ENCODE peak calls at places on chromosomes 13 and 19, in seven cellular contexts. I is pancreas, M is AG09309, S is nephron progenitor cell, B is endothelial cell, J is Calu3, W is left ventricle myocardium inferior. A is an unnamed sample.

GRCh38 chr19:16143399-16144215 is at the start of gene HSH2D:
- DNase-seq in I (peak), M (no peak), S (no peak), B (no peak), J (peak), W (peak), A (peak)

GRCh38 chr19:58522709-58523108 is 3.1 kb upstream of the ZBTB45 start:
- DNase-seq in I (no peak), M (no peak), S (no peak), B (no peak), J (no peak), W (no peak), A (no peak)

GRCh38 chr19:39355253-39355652 is 13.0 kb downstream of the SAMD4B start:
- DNase-seq in I (no peak), M (no peak), S (no peak), B (no peak), J (no peak), W (no peak), A (no peak)

GRCh38 chr19:48417436-48417835 is 24.0 kb downstream of the GRIN2D start:
- DNase-seq in I (no peak), M (no peak), S (no peak), B (no peak), J (no peak), W (no peak), A (no peak)

GRCh38 chr19:24032651-24033050 is 54.3 kb upstream of the ZNF254 start:
- DNase-seq in I (no peak), M (no peak), S (no peak), B (no peak), J (no peak), W (no peak), A (no peak)

GRCh38 chr13:99056381-99057014 is 78.6 kb upstream of the DOCK9 start:
- DNase-seq in I (no peak), M (no peak), S (no peak), B (no peak), J (no peak), W (no peak), A (no peak)

GRCh38 chr13:45500492-45501174 is 35.9 kb downstream of the COG3 start:
- DNase-seq in I (no peak), M (peak), S (no peak), B (no peak), J (peak), W (no peak), A (no peak)

GRCh38 chr19:51621178-51621577 is 9.0 kb downstream of the SIGLEC5 start:
- DNase-seq in I (no peak), M (no peak), S (no peak), B (no peak), J (no peak), W (no peak), A (no peak)

GRCh38 chr19:56314018-56314583 is 538 bp downstream of the ZSCAN5A start:
- DNase-seq in I (no peak), M (no peak), S (no peak), B (no peak), J (peak), W (no peak), A (no peak)

GRCh38 chr13:111662895-111663294 is 342.5 kb downstream of the TEX29 start:
- DNase-seq in I (no peak), M (no peak), S (no peak), B (no peak), J (no peak), W (no peak), A (no peak)

GRCh38 chr13:62360609-62361008 is 945.0 kb upstream of the PCDH20 start:
- DNase-seq in I (no peak), M (no peak), S (no peak), B (no peak), J (no peak), W (no peak), A (no peak)

GRCh38 chr13:44159633-44160279 is 213.9 kb upstream of the SERP2 start:
- DNase-seq in I (no peak), M (no peak), S (no peak), B (no peak), J (no peak), W (no peak), A (peak)

GRCh38 chr19:17642656-17643055 is 45.5 kb downstream of the UNC13A start:
- DNase-seq in I (no peak), M (no peak), S (no peak), B (no peak), J (no peak), W (no peak), A (no peak)

GRCh38 chr13:59464926-59465325 is 698.8 kb downstream of the DIAPH3 start:
- DNase-seq in I (no peak), M (no peak), S (no peak), B (no peak), J (no peak), W (no peak), A (no peak)

GRCh38 chr19:13817615-13818371 is 22.6 kb downstream of the ZSWIM4 start:
- DNase-seq in I (peak), M (no peak), S (peak), B (peak), J (no peak), W (no peak), A (peak)

GRCh38 chr13:68608147-68608546 is 1378.0 kb upstream of the PCDH9 start:
- DNase-seq in I (no peak), M (no peak), S (no peak), B (no peak), J (no peak), W (no peak), A (no peak)

GRCh38 chr19:18995804-18996241 is 37.5 kb downstream of the SUGP2 start:
- DNase-seq in I (no peak), M (peak), S (peak), B (peak), J (peak), W (peak), A (peak)

GRCh38 chr13:33968520-33969507 is 150.9 kb downstream of the RFC3 start:
- DNase-seq in I (no peak), M (no peak), S (no peak), B (no peak), J (no peak), W (no peak), A (no peak)

GRCh38 chr13:94173312-94173854 is 306.1 kb downstream of the DCT start:
- DNase-seq in I (no peak), M (no peak), S (no peak), B (no peak), J (no peak), W (no peak), A (no peak)

GRCh38 chr19:41877490-41877876 is 404 bp downstream of the CD79A start:
- DNase-seq in I (no peak), M (no peak), S (no peak), B (no peak), J (no peak), W (no peak), A (no peak)

GRCh38 chr19:48123907-48124675 is 13.5 kb upstream of the PLA2G4C start:
- DNase-seq in I (no peak), M (peak), S (no peak), B (no peak), J (peak), W (no peak), A (no peak)

GRCh38 chr19:35977446-35978222 is 17.4 kb upstream of the SDHAF1 start:
- DNase-seq in I (no peak), M (no peak), S (no peak), B (peak), J (peak), W (no peak), A (no peak)

GRCh38 chr19:19342086-19343015 is 21.7 kb downstream of the MAU2 start:
- DNase-seq in I (peak), M (no peak), S (peak), B (peak), J (peak), W (peak), A (peak)

GRCh38 chr13:39036212-39036611 is 1.7 kb downstream of the PROSER1 start:
- DNase-seq in I (no peak), M (no peak), S (no peak), B (no peak), J (no peak), W (no peak), A (no peak)

GRCh38 chr13:18948664-18949488 is 232.7 kb downstream of the TUBA3C start:
- DNase-seq in I (no peak), M (no peak), S (no peak), B (no peak), J (no peak), W (no peak), A (no peak)

GRCh38 chr13:99227909-99228688 is 27.4 kb downstream of the UBAC2 start:
- DNase-seq in I (no peak), M (no peak), S (no peak), B (no peak), J (no peak), W (no peak), A (no peak)

GRCh38 chr13:27355894-27356293 is 68.5 kb upstream of the GTF3A start:
- DNase-seq in I (no peak), M (no peak), S (peak), B (no peak), J (no peak), W (no peak), A (no peak)

GRCh38 chr13:104006625-104007061 is 940.4 kb upstream of the SLC10A2 start:
- DNase-seq in I (no peak), M (no peak), S (no peak), B (no peak), J (no peak), W (no peak), A (no peak)

GRCh38 chr13:54750521-54750920 is 1721.9 kb downstream of the OLFM4 start:
- DNase-seq in I (peak), M (no peak), S (no peak), B (no peak), J (no peak), W (no peak), A (no peak)
- TF ChIP-seq CTCF in I (no peak), M (no peak), S (no peak), B (no peak), J (no peak), W (no peak), A (no peak)

DNA sequence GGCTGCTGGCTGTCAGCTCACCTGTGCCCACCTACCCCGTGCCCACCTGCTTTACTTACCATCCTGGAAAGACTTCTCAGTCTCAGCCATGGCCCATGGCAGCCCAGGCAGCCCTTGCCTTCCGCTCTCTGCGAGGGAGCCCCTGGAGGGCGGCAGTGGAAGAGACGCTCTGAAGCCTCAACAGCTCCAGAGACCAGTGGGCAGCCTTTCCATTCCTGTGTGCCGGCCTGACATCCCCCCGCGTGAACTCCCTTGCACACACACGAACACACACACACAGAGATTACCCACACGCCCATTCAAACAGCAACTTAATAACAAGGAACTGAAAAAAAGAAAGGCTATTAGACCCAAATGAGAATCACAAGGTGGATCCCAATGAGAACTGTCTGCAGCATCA is 14.2 kb upstream of the RASA3 start:
- DNase-seq in I (no peak), M (no peak), S (no peak), B (peak), J (no peak), W (no peak), A (no peak)
- TF ChIP-seq CTCF in I (no peak), M (peak), S (peak), B (no peak), J (no peak), W (no peak), A (no peak)

GRCh38 chr13:36480726-36481485 is 48.6 kb downstream of the CCNA1 start:
- DNase-seq in I (no peak), M (no peak), S (no peak), B (no peak), J (no peak), W (no peak), A (no peak)

GRCh38 chr13:36476661-36477060 is 44.4 kb downstream of the CCNA1 start:
- DNase-seq in I (no peak), M (no peak), S (no peak), B (no peak), J (no peak), W (no peak), A (no peak)

DNA sequence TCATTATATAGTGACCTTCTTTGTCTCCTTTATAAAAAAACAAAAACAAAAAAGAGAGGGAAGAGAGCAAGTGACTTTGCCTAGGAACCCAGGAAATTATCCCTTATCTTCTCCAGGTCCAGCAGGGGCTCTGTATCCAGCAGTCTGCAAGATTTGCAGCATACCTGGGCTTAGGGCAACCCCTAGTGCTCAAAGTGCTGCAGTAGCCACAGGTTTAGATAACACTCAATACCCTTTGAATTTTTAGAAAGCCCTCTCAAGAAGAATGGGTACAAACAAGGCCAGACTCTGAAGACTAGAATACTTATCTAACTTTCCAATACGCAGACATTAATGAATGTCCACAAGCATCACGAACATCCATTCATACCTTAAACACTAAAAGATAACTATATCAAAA is 43.2 kb downstream of the CCNA1 start:
- DNase-seq in I (no peak), M (no peak), S (no peak), B (no peak), J (peak), W (no peak), A (no peak)
- TF ChIP-seq CTCF in I (no peak), M (no peak), S (no peak), B (no peak), J (no peak), W (no peak), A (no peak)

GRCh38 chr13:76035711-76036110 is 399.6 kb downstream of the LMO7 start:
- DNase-seq in I (no peak), M (no peak), S (no peak), B (no peak), J (no peak), W (no peak), A (no peak)

GRCh38 chr13:76043882-76044281 is 407.8 kb downstream of the LMO7 start:
- DNase-seq in I (no peak), M (no peak), S (no peak), B (no peak), J (no peak), W (no peak), A (no peak)

GRCh38 chr13:76036176-76036575 is 400.0 kb downstream of the LMO7 start:
- DNase-seq in I (no peak), M (no peak), S (no peak), B (no peak), J (no peak), W (no peak), A (no peak)

DNA sequence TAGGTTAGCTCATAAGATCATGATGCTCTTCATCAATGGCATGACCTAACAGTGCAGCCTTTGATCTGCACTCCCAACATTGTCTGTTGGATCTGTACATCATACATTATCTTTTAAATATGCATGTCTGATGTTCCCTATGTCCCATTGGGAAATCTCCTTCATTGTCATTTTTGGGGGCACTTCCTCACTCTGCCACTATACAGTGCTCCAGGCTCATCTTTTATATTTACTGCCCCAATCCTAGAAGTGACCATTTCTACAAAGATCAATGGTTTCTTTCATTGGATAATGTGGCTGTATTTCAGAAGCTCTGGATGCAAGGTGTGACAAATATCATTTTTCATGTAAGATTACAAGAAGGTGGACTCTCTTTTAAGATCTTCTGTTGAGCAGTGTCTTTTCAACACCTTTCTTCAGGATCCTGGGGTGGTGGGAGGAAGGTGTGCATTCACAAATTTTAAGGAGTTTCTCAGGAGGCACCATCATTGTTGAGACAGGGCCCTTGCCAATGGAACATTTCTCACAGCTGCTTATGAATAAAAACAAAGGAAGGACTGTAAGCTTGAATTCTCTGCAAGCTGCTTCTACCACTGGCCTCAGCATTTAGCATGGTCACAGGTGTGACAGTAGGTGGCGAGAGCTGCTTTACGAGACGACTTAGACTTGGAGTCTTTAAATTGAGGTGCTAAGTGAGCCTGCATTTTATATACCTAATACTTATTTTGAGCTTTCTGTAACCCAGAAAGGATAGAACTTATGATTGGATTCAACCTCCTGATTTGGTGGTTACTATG is 403.0 kb downstream of the LMO7 start:
- DNase-seq in I (no peak), M (no peak), S (no peak), B (no peak), J (peak), W (no peak), A (no peak)
- TF ChIP-seq CTCF in I (no peak), M (peak), S (no peak), B (no peak), J (no peak), W (no peak), A (no peak)

GRCh38 chr19:489418-490196 is 6.7 kb upstream of the MADCAM1 start:
- DNase-seq in I (no peak), M (no peak), S (no peak), B (peak), J (no peak), W (no peak), A (no peak)

GRCh38 chr19:491146-491741 is 5.0 kb upstream of the MADCAM1 start:
- DNase-seq in I (no peak), M (no peak), S (no peak), B (no peak), J (no peak), W (no peak), A (no peak)

GRCh38 chr19:485583-486236 is 10.6 kb upstream of the MADCAM1 start:
- DNase-seq in I (peak), M (no peak), S (peak), B (no peak), J (peak), W (peak), A (no peak)

GRCh38 chr19:492091-492531 is 4.2 kb upstream of the MADCAM1 start:
- DNase-seq in I (no peak), M (no peak), S (peak), B (peak), J (no peak), W (no peak), A (no peak)

GRCh38 chr19:488505-489417 is 7.5 kb upstream of the MADCAM1 start:
- DNase-seq in I (peak), M (peak), S (peak), B (peak), J (peak), W (peak), A (peak)
- TF ChIP-seq CTCF in I (no peak), M (no peak), S (no peak), B (peak), J (no peak), W (no peak), A (no peak)

GRCh38 chr19:2977001-2977685 is at the start of gene TLE6:
- DNase-seq in I (peak), M (no peak), S (peak), B (peak), J (peak), W (peak), A (peak)
- TF ChIP-seq CTCF in I (no peak), M (no peak), S (no peak), B (no peak), J (no peak), W (no peak), A (no peak)

GRCh38 chr19:44758596-44758995 is 10.1 kb downstream of the BCL3 start:
- DNase-seq in I (no peak), M (no peak), S (peak), B (no peak), J (no peak), W (peak), A (no peak)

GRCh38 chr19:44759083-44759804 is 10.7 kb downstream of the BCL3 start:
- DNase-seq in I (no peak), M (no peak), S (no peak), B (no peak), J (no peak), W (no peak), A (no peak)

GRCh38 chr19:44757057-44757734 is 8.7 kb downstream of the BCL3 start:
- DNase-seq in I (no peak), M (no peak), S (peak), B (peak), J (no peak), W (peak), A (no peak)

GRCh38 chr19:44756089-44756562 is 7.6 kb downstream of the BCL3 start:
- DNase-seq in I (no peak), M (no peak), S (no peak), B (no peak), J (no peak), W (no peak), A (no peak)

DNA sequence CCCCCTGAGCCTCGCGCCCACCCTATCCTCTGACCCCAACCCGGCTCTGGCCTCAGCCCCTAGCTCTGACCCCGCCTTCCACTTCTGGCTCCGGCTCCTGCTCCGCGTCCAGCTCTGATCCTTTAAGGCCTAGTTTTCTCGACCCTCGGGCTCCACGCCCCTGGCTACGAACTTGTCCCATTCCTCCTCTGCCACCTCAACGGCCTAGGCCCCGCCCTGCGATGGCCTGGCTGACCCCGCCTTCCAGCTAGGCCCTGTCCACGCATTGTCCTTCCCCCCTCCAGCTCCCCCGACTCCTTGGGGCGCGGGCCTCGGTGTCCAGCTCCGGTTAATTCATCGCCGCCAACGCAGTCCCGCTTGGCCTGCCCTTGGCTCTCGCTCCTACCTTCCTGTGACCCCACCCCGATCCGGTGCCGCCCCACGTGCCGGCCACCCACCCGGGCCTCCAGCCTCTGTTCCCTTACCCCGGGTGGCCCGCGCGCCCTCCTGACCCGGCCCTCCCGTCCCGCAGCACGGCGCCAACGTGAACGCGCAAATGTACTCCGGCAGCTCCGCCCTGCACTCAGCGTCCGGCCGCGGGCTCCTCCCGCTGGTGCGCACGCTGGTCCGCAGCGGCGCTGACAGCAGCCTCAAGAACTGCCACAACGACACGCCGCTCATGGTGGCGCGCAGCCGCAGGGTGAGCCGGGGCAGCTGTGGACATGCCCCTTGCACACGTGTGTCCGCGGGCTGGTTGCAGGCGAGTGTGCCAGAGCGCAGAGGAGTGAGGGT is 9.4 kb downstream of the BCL3 start:
- DNase-seq in I (peak), M (no peak), S (peak), B (peak), J (no peak), W (peak), A (peak)
- TF ChIP-seq CTCF in I (no peak), M (no peak), S (no peak), B (no peak), J (no peak), W (peak), A (no peak)

GRCh38 chr19:4267101-4267900 is 11.8 kb upstream of the SHD start:
- DNase-seq in I (peak), M (no peak), S (peak), B (peak), J (peak), W (peak), A (peak)
- TF ChIP-seq CTCF in I (peak), M (peak), S (peak), B (peak), J (peak), W (peak), A (peak)

A was measured in lung.